ENCODE peak calls at places on chromosomes 7 and 10, in seven cellular contexts. J, X, V, B, Z, P and U are unnamed samples. For H3K36me3, the result is how much of the 10 kb centered on the place peaks cover.

GRCh38 chr7:154792436-154793055 is 210.4 kb downstream of the PAXIP1 start:
- DNase-seq in B (no peak), X (no peak), Z (no peak), P (no peak), J (no peak), V (no peak), U (no peak)

GRCh38 chr7:67937717-67938191 is 941.1 kb downstream of the TYW1 start:
- DNase-seq in B (no peak), J (peak), X (no peak), Z (no peak), V (no peak), P (peak), U (no peak)

GRCh38 chr10:79608505-79609375 is 2.0 kb upstream of the SFTPA1 start:
- DNase-seq in X (no peak), V (peak), B (no peak), J (peak), P (peak), Z (peak), U (no peak)

GRCh38 chr10:123999261-123999660 is 94.1 kb downstream of the CHST15 start:
- DNase-seq in J (no peak), V (no peak), P (no peak), X (no peak), B (no peak), Z (no peak), U (no peak)

GRCh38 chr10:132712291-132712690 is 73.7 kb downstream of the NKX6-2 start:
- DNase-seq in Z (no peak), B (peak), X (no peak), J (no peak), P (no peak), V (no peak), U (peak)

GRCh38 chr7:50497968-50498367 is 47.8 kb upstream of the FIGNL1 start:
- DNase-seq in B (no peak), J (no peak), P (peak), V (peak), X (no peak), Z (no peak), U (no peak)

GRCh38 chr7:43942997-43943701 is 16.9 kb downstream of the UBE2D4 start:
- DNase-seq in J (peak), X (no peak), P (no peak), B (no peak), V (no peak), Z (no peak), U (no peak)

GRCh38 chr7:55065511-55066229 is 46.9 kb downstream of the EGFR start:
- DNase-seq in P (peak), V (peak), X (no peak), Z (no peak), J (peak), B (no peak), U (no peak)

DNA sequence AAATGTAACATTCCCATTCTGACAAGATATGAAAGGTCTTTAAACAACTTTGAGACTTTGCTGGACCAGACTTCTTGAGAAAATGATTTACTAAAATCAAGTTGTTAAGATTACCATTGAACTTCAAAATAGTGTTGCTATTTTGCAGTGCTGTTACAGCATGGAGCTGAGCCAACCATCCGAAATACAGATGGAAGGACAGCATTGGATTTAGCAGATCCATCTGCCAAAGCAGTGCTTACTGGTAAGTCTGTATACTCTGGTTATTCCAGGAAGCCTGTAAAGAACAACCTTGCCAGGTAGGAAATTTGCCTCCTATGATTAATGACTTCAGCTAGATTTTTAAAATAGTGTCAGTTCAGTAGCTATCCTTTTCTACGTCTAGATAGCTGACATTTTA is 18.8 kb downstream of the TNKS2 start:
- DNase-seq in Z (no peak), V (no peak), X (no peak), J (no peak), P (no peak), B (no peak), U (no peak)
- H3K36me3 ChIP-seq in Z (half or more), V (under half), X (under half), J (under half), P (under half), B (under half), U (half or more)

DNA sequence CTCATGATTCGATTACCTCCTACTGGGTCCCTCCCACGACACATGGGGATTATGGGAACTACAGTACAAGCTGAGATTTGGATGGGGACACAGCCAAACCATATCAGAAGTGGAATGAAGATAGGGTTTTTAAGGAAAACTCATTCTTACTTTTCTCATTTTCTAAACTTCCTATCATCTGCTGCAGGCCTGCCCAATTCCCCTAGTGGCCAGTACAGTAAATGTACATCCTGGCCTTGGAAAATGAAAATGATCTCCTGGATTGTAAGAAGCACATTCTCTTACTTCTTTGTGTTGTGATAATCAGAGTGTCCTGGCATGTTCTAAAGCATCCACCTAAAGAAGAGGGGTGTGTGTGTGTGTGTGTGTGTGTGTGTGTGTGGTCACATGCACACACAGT is 421.7 kb downstream of the LRMDA start:
- DNase-seq in J (no peak), X (no peak), P (no peak), Z (no peak), V (no peak), B (no peak), U (no peak)
- TF ChIP-seq CTCF in J (peak), X (no peak), P (no peak), Z (peak), V (peak), B (peak), U (no peak)

GRCh38 chr7:102859084-102859798 is 53.6 kb upstream of the LRRC17 start:
- DNase-seq in Z (no peak), P (no peak), J (no peak), X (no peak), B (no peak), V (no peak), U (no peak)
- H3K36me3 ChIP-seq in Z (under half), P (under half), J (under half), X (under half), B (under half), V (under half), U (under half)

GRCh38 chr7:953547-954327 is 743 bp downstream of the ADAP1 start:
- DNase-seq in Z (peak), B (peak), X (no peak), V (no peak), P (peak), J (peak), U (no peak)

GRCh38 chr7:952548-953441 is 1.7 kb downstream of the ADAP1 start:
- DNase-seq in X (no peak), V (no peak), B (peak), J (no peak), P (no peak), Z (peak), U (peak)

GRCh38 chr7:956031-956430 is 1.6 kb upstream of the ADAP1 start:
- DNase-seq in J (no peak), X (no peak), Z (peak), B (peak), P (no peak), V (no peak), U (no peak)

GRCh38 chr7:951881-952547 is 2.5 kb downstream of the ADAP1 start:
- DNase-seq in J (no peak), Z (peak), B (peak), P (no peak), X (no peak), V (no peak), U (peak)

GRCh38 chr7:954330-955238 is at the start of gene ADAP1:
- DNase-seq in B (peak), V (no peak), Z (peak), J (peak), P (peak), X (no peak), U (peak)
- TF ChIP-seq CTCF in B (peak), V (peak), Z (no peak), J (no peak), P (peak), X (no peak), U (no peak)

GRCh38 chr7:84997626-84998025 is 189.2 kb downstream of the SEMA3D start:
- DNase-seq in X (no peak), B (no peak), P (no peak), V (peak), Z (no peak), J (no peak), U (no peak)
- H3K36me3 ChIP-seq in X (under half), B (under half), P (under half), V (under half), Z (under half), J (under half), U (under half)

DNA sequence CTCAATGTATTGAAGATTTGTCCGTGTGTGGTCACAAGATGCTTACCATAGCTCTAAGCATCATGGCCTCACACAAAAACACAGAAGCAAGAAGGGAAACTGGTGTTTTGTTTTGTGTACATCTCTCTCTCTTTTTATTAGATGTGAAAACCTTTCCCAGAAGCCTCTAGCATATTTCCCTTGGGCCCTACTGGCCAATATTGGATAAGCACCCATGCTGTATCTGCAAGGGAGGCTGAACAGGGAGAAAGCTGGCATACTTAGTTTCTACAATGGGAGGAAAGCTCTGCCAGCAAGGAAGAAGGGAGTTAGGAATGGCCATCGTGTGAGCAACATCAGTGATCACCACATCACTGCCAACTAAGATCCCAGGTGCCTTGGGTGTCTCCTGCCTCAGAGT is 9.6 kb upstream of the NAMPT start:
- DNase-seq in V (no peak), P (no peak), J (no peak), B (no peak), Z (no peak), X (no peak), U (no peak)
- TF ChIP-seq CTCF in V (no peak), P (peak), J (no peak), B (no peak), Z (no peak), X (no peak), U (no peak)

GRCh38 chr7:77788327-77788902 is 9.8 kb downstream of the TMEM60 start:
- DNase-seq in B (no peak), J (no peak), X (no peak), P (no peak), Z (no peak), V (no peak), U (no peak)

GRCh38 chr7:77786741-77787140 is 11.5 kb downstream of the TMEM60 start:
- DNase-seq in P (no peak), J (no peak), V (no peak), X (no peak), Z (no peak), B (no peak), U (no peak)

GRCh38 chr7:77783540-77783939 is 14.7 kb downstream of the TMEM60 start:
- DNase-seq in P (no peak), J (no peak), B (no peak), V (no peak), X (no peak), Z (no peak), U (no peak)

GRCh38 chr7:77783111-77783510 is 15.1 kb downstream of the TMEM60 start:
- DNase-seq in B (no peak), P (peak), V (no peak), Z (no peak), J (no peak), X (no peak), U (no peak)

DNA sequence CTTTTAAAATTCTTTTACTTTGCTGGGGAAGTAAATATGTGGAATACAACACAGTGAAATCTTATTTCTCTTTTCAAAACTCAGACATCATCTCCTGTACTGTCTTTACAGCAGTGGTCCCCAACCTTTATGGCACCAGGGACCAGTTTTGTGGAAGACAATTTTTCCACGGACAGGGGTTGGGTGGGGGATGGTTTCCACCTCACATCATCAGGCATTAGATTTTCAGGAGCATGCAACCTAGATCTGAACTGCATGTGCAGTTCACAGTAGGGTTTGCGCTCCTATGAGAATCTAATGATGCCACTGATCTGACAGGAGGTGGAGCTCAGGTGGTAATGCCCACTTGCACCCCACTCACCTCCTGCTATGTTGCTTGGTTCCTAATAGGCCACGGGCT is 12.2 kb downstream of the TMEM60 start:
- DNase-seq in B (no peak), V (no peak), J (no peak), P (no peak), X (no peak), Z (no peak), U (no peak)
- H3K36me3 ChIP-seq in B (under half), V (under half), J (under half), P (under half), X (under half), Z (under half), U (under half)

GRCh38 chr10:134743-135600 is at the start of gene ZMYND11:
- DNase-seq in J (peak), Z (peak), B (peak), X (no peak), P (peak), V (peak), U (no peak)
- TF ChIP-seq CTCF in J (no peak), Z (no peak), B (no peak), X (no peak), P (peak), V (no peak), U (no peak)